ENCODE peak calls at places on chromosomes 12 and 14, in nine cellular contexts. L is CD8-positive, alpha-beta T cell; V is dorsolateral prefrontal cortex; I is RWPE1; R is cardiac muscle cell; Y is ovary; S is Calu3; C is GM12864; O is esophagus squamous epithelium. G is an unnamed sample.

GRCh38 chr12:81520064-81520945 is 238.8 kb downstream of the PPFIA2 start:
- DNase-seq in R (no peak), V (no peak), L (no peak), Y (no peak), O (no peak), I (no peak), S (no peak), C (no peak), G (no peak)

GRCh38 chr12:125169870-125170269 is 104.6 kb downstream of the AACS start:
- DNase-seq in V (no peak), R (no peak), S (no peak), L (no peak), C (no peak), Y (no peak), I (no peak), O (no peak), G (no peak)

GRCh38 chr12:32107376-32108267 is 975 bp downstream of the BICD1 start:
- DNase-seq in R (peak; percentile 67), S (peak; percentile 16), O (no peak), Y (no peak), I (peak; percentile 63), L (no peak), C (no peak), V (no peak), G (peak; percentile 39)

GRCh38 chr12:32272465-32272864 is 126.9 kb upstream of the FGD4 start:
- DNase-seq in V (no peak), S (no peak), I (no peak), Y (no peak), L (no peak), R (no peak), O (no peak), C (no peak), G (no peak)

GRCh38 chr14:99509871-99510555 is 28.8 kb downstream of the CCNK start:
- DNase-seq in I (no peak), V (no peak), L (no peak), C (no peak), O (no peak), R (no peak), Y (no peak), S (no peak), G (no peak)

GRCh38 chr12:4615667-4616066 is 33.2 kb downstream of the AKAP3 start:
- DNase-seq in V (peak; percentile 17), L (no peak), S (no peak), O (no peak), I (no peak), C (no peak), R (no peak), Y (no peak), G (no peak)

GRCh38 chr14:81427348-81428058 is 27.4 kb upstream of the STON2 start:
- DNase-seq in V (no peak), L (no peak), S (no peak), R (no peak), I (no peak), Y (no peak), O (no peak), C (no peak), G (no peak)

GRCh38 chr12:19031032-19031431 is 98.5 kb upstream of the PLEKHA5 start:
- DNase-seq in C (no peak), I (peak; percentile 84), R (peak; percentile 77), L (no peak), S (no peak), Y (no peak), V (no peak), O (no peak), G (no peak)

GRCh38 chr12:12456637-12457036 is 99.8 kb downstream of the BORCS5 start:
- DNase-seq in R (peak; percentile 76), Y (no peak), V (no peak), I (no peak), C (no peak), O (no peak), L (no peak), S (no peak), G (no peak)

GRCh38 chr12:25020621-25021243 is 71.8 kb upstream of the BCAT1 start:
- DNase-seq in V (no peak), I (no peak), R (no peak), O (no peak), Y (no peak), L (no peak), C (peak; percentile 72), S (no peak), G (no peak)

GRCh38 chr14:84806627-84807026 is 723.3 kb upstream of the FLRT2 start:
- DNase-seq in L (no peak), I (peak; percentile 75), O (no peak), Y (no peak), C (no peak), S (no peak), V (no peak), R (peak; percentile 47), G (no peak)

DNA sequence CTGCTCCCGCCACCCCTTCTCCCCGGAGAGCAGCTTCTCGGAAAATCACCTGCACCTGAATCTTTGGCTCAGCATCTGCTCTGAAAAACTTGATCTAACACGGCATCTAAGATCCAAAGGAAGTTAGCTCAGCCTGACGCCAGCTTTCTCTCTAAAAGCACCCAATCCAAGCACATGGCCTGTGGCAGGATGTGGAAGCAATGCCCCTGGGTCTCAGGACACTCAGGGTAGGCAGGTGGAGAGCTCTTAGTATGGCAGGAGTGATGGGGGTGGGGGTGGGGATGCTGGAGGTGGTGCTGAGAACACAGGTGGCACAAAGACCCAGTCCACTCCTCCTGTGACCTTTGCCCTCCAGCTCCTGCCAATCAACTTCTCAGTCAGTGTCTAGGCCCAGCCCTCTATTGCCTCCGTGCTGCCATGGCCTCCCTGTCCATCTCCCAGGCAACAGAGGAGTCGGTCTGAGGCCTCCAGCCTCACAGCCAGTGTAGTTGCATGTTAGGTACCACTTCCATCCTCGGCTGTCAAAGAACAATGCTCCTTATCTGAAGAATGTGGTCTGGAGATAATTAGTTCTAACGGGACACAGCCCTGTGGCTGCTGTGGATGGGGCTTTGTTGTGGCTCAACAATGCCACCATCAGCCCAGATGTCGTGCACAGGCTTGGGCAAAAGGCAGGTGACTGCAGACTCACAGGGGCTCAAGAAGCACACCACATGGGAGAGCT is 180.0 kb upstream of the C14orf180 start:
- DNase-seq in S (no peak), O (no peak), Y (no peak), R (no peak), C (no peak), V (no peak), I (no peak), L (no peak), G (no peak)
- TF ChIP-seq CTCF in S (no peak), O (no peak), Y (no peak), R (no peak), C (no peak), V (no peak), I (no peak), L (no peak), G (no peak)

GRCh38 chr12:34346372-34347034 is 324.2 kb downstream of the ALG10 start:
- DNase-seq in O (no peak), C (no peak), I (no peak), V (no peak), L (no peak), R (no peak), S (no peak), Y (no peak), G (no peak)
- TF ChIP-seq CTCF in O (no peak), C (no peak), I (no peak), V (no peak), L (no peak), R (no peak), S (no peak), Y (no peak), G (no peak)

DNA sequence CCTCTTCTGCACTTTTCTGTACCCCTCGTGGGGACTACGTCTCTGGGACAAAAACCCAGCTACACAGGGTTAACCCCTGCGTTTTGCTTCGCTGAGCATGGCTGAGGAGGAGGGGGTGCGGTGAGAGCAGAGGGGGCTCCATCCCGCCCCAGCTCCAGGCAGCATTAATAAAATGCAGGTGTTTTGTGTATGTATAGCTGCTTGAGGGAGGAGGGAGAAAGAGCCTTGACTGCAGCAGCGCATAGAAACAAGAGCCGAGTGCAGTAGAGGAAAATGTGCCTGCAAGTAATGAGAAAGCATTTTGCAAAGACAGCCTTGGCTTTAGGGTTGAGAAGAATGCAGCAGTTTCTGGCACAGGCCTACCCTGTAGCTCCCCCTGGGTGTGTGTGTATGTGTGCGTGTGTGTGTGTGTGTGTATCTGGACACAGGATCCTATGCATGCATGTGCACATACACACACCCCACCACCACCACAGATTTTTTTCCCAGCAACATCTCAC is 103.9 kb downstream of the ZFP36L1 start:
- DNase-seq in L (no peak), C (no peak), I (no peak), V (no peak), Y (peak; percentile 72), S (no peak), O (no peak), R (peak; percentile 77), G (no peak)
- TF ChIP-seq CTCF in L (no peak), C (peak; percentile 18), I (no peak), V (no peak), Y (no peak), S (no peak), O (no peak), R (peak; percentile 30), G (no peak)

GRCh38 chr12:108832730-108833354 is 24.5 kb downstream of the SSH1 start:
- DNase-seq in C (no peak), S (peak; percentile 14), I (peak; percentile 68), O (no peak), L (no peak), Y (no peak), V (no peak), R (peak; percentile 94), G (no peak)
- TF ChIP-seq CTCF in C (no peak), S (no peak), I (no peak), O (no peak), L (no peak), Y (no peak), V (no peak), R (no peak), G (no peak)

DNA sequence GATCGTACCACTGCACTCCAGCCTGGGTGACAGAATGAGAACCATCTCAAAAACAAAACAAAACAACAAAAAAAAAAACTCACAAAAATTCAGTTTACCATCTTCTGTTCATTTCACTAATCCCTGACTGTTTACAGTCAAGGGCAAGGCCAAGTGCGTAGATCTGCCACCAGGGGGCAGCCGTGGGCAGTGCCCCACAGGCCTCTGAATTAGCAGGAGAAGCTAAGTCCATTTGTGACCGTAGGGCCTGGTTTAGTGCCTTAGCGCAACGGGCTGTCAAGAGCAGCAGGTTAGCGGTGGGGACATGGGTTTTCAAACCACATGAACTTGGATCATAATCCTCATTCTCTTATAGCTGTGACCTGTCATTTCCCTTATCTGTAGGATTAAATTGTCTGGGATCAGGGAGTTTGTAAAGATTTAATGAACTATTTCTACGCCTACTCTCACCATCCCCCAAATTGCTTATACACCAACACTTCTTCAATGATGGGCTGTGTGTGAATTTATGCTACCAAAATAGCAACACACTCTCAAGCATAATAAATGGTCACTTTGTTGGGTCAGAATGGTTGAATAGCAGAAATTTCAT is 49.0 kb downstream of the KCTD10 start:
- DNase-seq in S (peak; percentile 86), L (peak; percentile 39), R (peak; percentile 89), I (peak; percentile 65), V (peak; percentile 62), Y (peak; percentile 87), C (peak; percentile 39), O (no peak), G (peak; percentile 78)
- TF ChIP-seq CTCF in S (peak; percentile 91), L (peak; percentile 93), R (peak; percentile 98), I (peak; percentile 93), V (peak; percentile 96), Y (peak; percentile 91), C (peak; percentile 99), O (peak; percentile 98), G (peak; percentile 94)